ENCODE peak calls at places on chromosomes 3 and 15, in seven cellular contexts. One of them, this sample, is unnamed.

GRCh38 chr15:34434627-34435305 is 2.8 kb downstream of the GOLGA8A start:
- DNase-seq in A549: no peak
- DNase-seq in uterus: no peak
- DNase-seq in heart left ventricle: no peak
- DNase-seq in brain microvascular endothelial cell: no peak
- DNase-seq in OCI-LY7: no peak
- DNase-seq in Panc1: no peak
- DNase-seq in this sample: no peak

GRCh38 chr15:51085764-51086163 is 8.9 kb downstream of the TNFAIP8L3 start:
- DNase-seq in A549: no peak
- DNase-seq in uterus: no peak
- DNase-seq in heart left ventricle: no peak
- DNase-seq in brain microvascular endothelial cell: no peak
- DNase-seq in OCI-LY7: no peak
- DNase-seq in Panc1: no peak
- DNase-seq in this sample: no peak

GRCh38 chr3:8424281-8424680 is 77.3 kb upstream of the LMCD1 start:
- DNase-seq in A549: no peak
- DNase-seq in uterus: no peak
- DNase-seq in heart left ventricle: no peak
- DNase-seq in brain microvascular endothelial cell: no peak
- DNase-seq in OCI-LY7: no peak
- DNase-seq in Panc1: no peak
- DNase-seq in this sample: no peak

GRCh38 chr3:53113293-53114010 is 16.8 kb downstream of the RFT1 start:
- DNase-seq in A549: no peak
- DNase-seq in uterus: no peak
- DNase-seq in heart left ventricle: peak
- DNase-seq in brain microvascular endothelial cell: no peak
- DNase-seq in OCI-LY7: no peak
- DNase-seq in Panc1: no peak
- DNase-seq in this sample: no peak

GRCh38 chr3:16239082-16239770 is 25.5 kb downstream of the DPH3 start:
- DNase-seq in A549: no peak
- DNase-seq in uterus: no peak
- DNase-seq in heart left ventricle: no peak
- DNase-seq in brain microvascular endothelial cell: no peak
- DNase-seq in OCI-LY7: no peak
- DNase-seq in Panc1: no peak
- DNase-seq in this sample: no peak

GRCh38 chr15:34584321-34584668 is 844 bp upstream of the GOLGA8B start:
- DNase-seq in A549: no peak
- DNase-seq in uterus: no peak
- DNase-seq in heart left ventricle: no peak
- DNase-seq in brain microvascular endothelial cell: no peak
- DNase-seq in OCI-LY7: peak
- DNase-seq in Panc1: no peak
- DNase-seq in this sample: no peak

GRCh38 chr3:65576942-65577341 is 461.8 kb downstream of the MAGI1 start:
- DNase-seq in A549: no peak
- DNase-seq in uterus: no peak
- DNase-seq in heart left ventricle: no peak
- DNase-seq in brain microvascular endothelial cell: no peak
- DNase-seq in OCI-LY7: no peak
- DNase-seq in Panc1: no peak
- DNase-seq in this sample: peak

GRCh38 chr3:21398461-21398860 is 352.5 kb downstream of the ZNF385D start:
- DNase-seq in A549: no peak
- DNase-seq in uterus: no peak
- DNase-seq in heart left ventricle: no peak
- DNase-seq in brain microvascular endothelial cell: no peak
- DNase-seq in OCI-LY7: no peak
- DNase-seq in Panc1: no peak
- DNase-seq in this sample: no peak

GRCh38 chr3:13222891-13223573 is 149.8 kb upstream of the IQSEC1 start:
- DNase-seq in A549: no peak
- DNase-seq in uterus: no peak
- DNase-seq in heart left ventricle: no peak
- DNase-seq in brain microvascular endothelial cell: no peak
- DNase-seq in OCI-LY7: no peak
- DNase-seq in Panc1: no peak
- DNase-seq in this sample: no peak

GRCh38 chr3:133944181-133944580 is 48.5 kb upstream of the RAB6B start:
- DNase-seq in A549: peak
- DNase-seq in uterus: peak
- DNase-seq in heart left ventricle: no peak
- DNase-seq in brain microvascular endothelial cell: no peak
- DNase-seq in OCI-LY7: no peak
- DNase-seq in Panc1: peak
- DNase-seq in this sample: no peak

GRCh38 chr3:39718674-39719595 is 90.5 kb upstream of the MYRIP start:
- DNase-seq in A549: no peak
- DNase-seq in uterus: no peak
- DNase-seq in heart left ventricle: no peak
- DNase-seq in brain microvascular endothelial cell: no peak
- DNase-seq in OCI-LY7: no peak
- DNase-seq in Panc1: no peak
- DNase-seq in this sample: no peak

GRCh38 chr3:125644036-125645025 is 49.0 kb upstream of the OSBPL11 start:
- DNase-seq in A549: no peak
- DNase-seq in uterus: no peak
- DNase-seq in heart left ventricle: no peak
- DNase-seq in brain microvascular endothelial cell: no peak
- DNase-seq in OCI-LY7: no peak
- DNase-seq in Panc1: no peak
- DNase-seq in this sample: no peak

GRCh38 chr15:96703087-96703486 is 372.6 kb downstream of the NR2F2 start:
- DNase-seq in A549: no peak
- DNase-seq in uterus: no peak
- DNase-seq in heart left ventricle: no peak
- DNase-seq in brain microvascular endothelial cell: no peak
- DNase-seq in OCI-LY7: no peak
- DNase-seq in Panc1: no peak
- DNase-seq in this sample: no peak

GRCh38 chr3:133393204-133393603 is 6.7 kb upstream of the BFSP2 start:
- DNase-seq in A549: no peak
- DNase-seq in uterus: no peak
- DNase-seq in heart left ventricle: no peak
- DNase-seq in brain microvascular endothelial cell: no peak
- DNase-seq in OCI-LY7: no peak
- DNase-seq in Panc1: no peak
- DNase-seq in this sample: no peak

GRCh38 chr3:4985330-4986174 is 6.3 kb downstream of the BHLHE40 start:
- DNase-seq in A549: peak
- DNase-seq in uterus: peak
- DNase-seq in heart left ventricle: peak
- DNase-seq in brain microvascular endothelial cell: peak
- DNase-seq in OCI-LY7: no peak
- DNase-seq in Panc1: no peak
- DNase-seq in this sample: no peak

GRCh38 chr3:24336101-24336500 is 158.5 kb downstream of the THRB start:
- DNase-seq in A549: no peak
- DNase-seq in uterus: no peak
- DNase-seq in heart left ventricle: no peak
- DNase-seq in brain microvascular endothelial cell: no peak
- DNase-seq in OCI-LY7: no peak
- DNase-seq in Panc1: no peak
- DNase-seq in this sample: no peak

GRCh38 chr15:55549305-55549704 is 38.8 kb downstream of the PYGO1 start:
- DNase-seq in A549: no peak
- DNase-seq in uterus: no peak
- DNase-seq in heart left ventricle: no peak
- DNase-seq in brain microvascular endothelial cell: no peak
- DNase-seq in OCI-LY7: no peak
- DNase-seq in Panc1: no peak
- DNase-seq in this sample: no peak

GRCh38 chr15:68559342-68560310 is 19.2 kb upstream of the CORO2B start:
- DNase-seq in A549: peak
- DNase-seq in uterus: peak
- DNase-seq in heart left ventricle: peak
- DNase-seq in brain microvascular endothelial cell: peak
- DNase-seq in OCI-LY7: peak
- DNase-seq in Panc1: peak
- DNase-seq in this sample: peak

GRCh38 chr3:14237431-14237830 is 58.8 kb downstream of the LSM3 start:
- DNase-seq in A549: no peak
- DNase-seq in uterus: no peak
- DNase-seq in heart left ventricle: peak
- DNase-seq in brain microvascular endothelial cell: no peak
- DNase-seq in OCI-LY7: no peak
- DNase-seq in Panc1: no peak
- DNase-seq in this sample: no peak
- H3K27ac ChIP-seq in A549: no peak
- H3K27ac ChIP-seq in uterus: no peak
- H3K27ac ChIP-seq in heart left ventricle: no peak
- H3K27ac ChIP-seq in brain microvascular endothelial cell: no peak
- H3K27ac ChIP-seq in OCI-LY7: no peak
- H3K27ac ChIP-seq in Panc1: no peak
- H3K27ac ChIP-seq in this sample: no peak

DNA sequence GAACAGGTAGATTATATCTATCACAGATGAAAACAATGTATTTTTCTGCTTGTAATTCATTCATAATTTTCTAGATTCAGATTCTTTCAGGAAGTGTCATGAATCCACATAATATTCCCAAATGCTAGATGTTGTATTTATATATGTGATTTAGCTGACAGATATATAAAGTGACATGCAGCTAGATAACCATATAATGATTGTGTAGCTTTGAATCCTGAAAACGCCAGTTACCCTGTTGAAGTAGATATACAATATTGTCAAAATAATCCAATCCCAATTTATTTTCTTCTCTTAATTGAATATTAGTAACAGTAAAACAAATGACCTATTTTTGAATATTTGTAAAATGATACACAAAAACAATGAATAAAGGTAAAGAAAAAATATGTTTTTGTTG is 738.4 kb downstream of the CADM2 start:
- DNase-seq in A549: no peak
- DNase-seq in uterus: no peak
- DNase-seq in heart left ventricle: no peak
- DNase-seq in brain microvascular endothelial cell: no peak
- DNase-seq in OCI-LY7: no peak
- DNase-seq in Panc1: no peak
- DNase-seq in this sample: no peak
- TF ChIP-seq CTCF in A549: no peak
- TF ChIP-seq CTCF in uterus: no peak
- TF ChIP-seq CTCF in heart left ventricle: no peak
- TF ChIP-seq CTCF in brain microvascular endothelial cell: no peak
- TF ChIP-seq CTCF in OCI-LY7: no peak
- TF ChIP-seq CTCF in Panc1: no peak
- TF ChIP-seq CTCF in this sample: no peak

DNA sequence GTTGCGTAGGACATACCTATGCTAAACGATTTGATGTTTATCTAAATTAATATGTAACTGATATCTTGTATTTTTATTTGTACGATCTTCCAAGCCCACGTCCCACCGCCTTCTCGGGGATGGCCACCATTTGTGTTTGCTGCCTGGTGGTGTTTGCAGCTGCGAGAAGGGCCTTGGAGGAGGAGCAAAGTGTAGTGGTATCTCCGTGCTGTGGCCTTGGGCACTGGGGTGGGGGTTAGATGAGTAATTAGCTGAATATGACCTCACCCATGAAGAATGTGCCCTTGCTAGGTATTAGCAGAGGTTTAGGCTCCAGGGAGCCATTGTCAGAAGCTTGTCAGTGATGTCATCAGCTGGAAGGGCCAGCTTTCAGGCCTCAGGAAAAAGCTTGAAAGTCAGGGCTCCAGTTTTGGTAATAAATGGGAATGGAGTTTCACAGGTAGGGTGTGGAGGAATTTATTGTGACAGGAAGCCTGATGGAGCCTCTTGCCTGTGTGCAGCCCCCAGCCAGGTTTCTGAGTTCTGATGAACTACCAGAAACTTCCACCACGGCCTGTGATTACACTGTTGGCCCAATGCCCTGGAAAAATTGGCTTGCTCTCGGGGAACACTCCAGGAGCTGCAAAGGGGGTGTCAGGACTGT is 41.0 kb downstream of the FLNB start:
- DNase-seq in A549: peak
- DNase-seq in uterus: peak
- DNase-seq in heart left ventricle: peak
- DNase-seq in brain microvascular endothelial cell: peak
- DNase-seq in OCI-LY7: no peak
- DNase-seq in Panc1: peak
- DNase-seq in this sample: no peak
- H3K4me3 ChIP-seq in A549: peak
- H3K4me3 ChIP-seq in uterus: no peak
- H3K4me3 ChIP-seq in heart left ventricle: no peak
- H3K4me3 ChIP-seq in brain microvascular endothelial cell: no peak
- H3K4me3 ChIP-seq in OCI-LY7: no peak
- H3K4me3 ChIP-seq in Panc1: no peak
- H3K4me3 ChIP-seq in this sample: no peak

GRCh38 chr3:197508924-197509775 is 46.6 kb downstream of the BDH1 start:
- DNase-seq in A549: no peak
- DNase-seq in uterus: no peak
- DNase-seq in heart left ventricle: no peak
- DNase-seq in brain microvascular endothelial cell: no peak
- DNase-seq in OCI-LY7: no peak
- DNase-seq in Panc1: no peak
- DNase-seq in this sample: no peak

GRCh38 chr3:197512691-197513571 is 42.8 kb downstream of the BDH1 start:
- DNase-seq in A549: no peak
- DNase-seq in uterus: no peak
- DNase-seq in heart left ventricle: no peak
- DNase-seq in brain microvascular endothelial cell: no peak
- DNase-seq in OCI-LY7: no peak
- DNase-seq in Panc1: no peak
- DNase-seq in this sample: no peak

GRCh38 chr3:197510642-197511018 is 45.1 kb downstream of the BDH1 start:
- DNase-seq in A549: no peak
- DNase-seq in uterus: no peak
- DNase-seq in heart left ventricle: no peak
- DNase-seq in brain microvascular endothelial cell: no peak
- DNase-seq in OCI-LY7: no peak
- DNase-seq in Panc1: no peak
- DNase-seq in this sample: no peak

GRCh38 chr3:197511853-197512635 is 43.7 kb downstream of the BDH1 start:
- DNase-seq in A549: no peak
- DNase-seq in uterus: no peak
- DNase-seq in heart left ventricle: no peak
- DNase-seq in brain microvascular endothelial cell: no peak
- DNase-seq in OCI-LY7: no peak
- DNase-seq in Panc1: no peak
- DNase-seq in this sample: no peak

DNA sequence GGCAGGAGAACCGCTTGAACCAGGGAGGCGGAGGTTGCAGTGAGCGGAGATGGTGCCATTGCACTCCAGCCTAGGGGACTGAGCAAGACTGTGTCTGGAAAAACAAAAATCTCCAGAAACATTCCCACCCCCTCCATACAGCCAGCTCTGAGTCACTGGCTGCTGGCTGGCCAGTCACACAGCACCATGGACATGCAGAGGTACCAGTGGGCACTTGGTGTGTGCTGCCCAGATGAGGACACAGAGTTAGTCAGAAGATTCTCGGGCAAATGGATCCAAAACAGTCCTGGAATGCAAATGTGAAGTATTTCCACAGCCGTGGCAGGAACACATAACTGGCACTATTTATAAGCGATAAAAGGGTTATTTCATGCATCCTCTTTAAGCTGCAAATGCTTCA is 44.6 kb downstream of the BDH1 start:
- DNase-seq in A549: no peak
- DNase-seq in uterus: no peak
- DNase-seq in heart left ventricle: no peak
- DNase-seq in brain microvascular endothelial cell: peak
- DNase-seq in OCI-LY7: no peak
- DNase-seq in Panc1: no peak
- DNase-seq in this sample: no peak
- H3K27ac ChIP-seq in A549: peak
- H3K27ac ChIP-seq in uterus: no peak
- H3K27ac ChIP-seq in heart left ventricle: no peak
- H3K27ac ChIP-seq in brain microvascular endothelial cell: no peak
- H3K27ac ChIP-seq in OCI-LY7: no peak
- H3K27ac ChIP-seq in Panc1: no peak
- H3K27ac ChIP-seq in this sample: no peak

GRCh38 chr3:100776736-100777135 is 67.4 kb downstream of the TFG start:
- DNase-seq in A549: no peak
- DNase-seq in uterus: no peak
- DNase-seq in heart left ventricle: no peak
- DNase-seq in brain microvascular endothelial cell: no peak
- DNase-seq in OCI-LY7: no peak
- DNase-seq in Panc1: no peak
- DNase-seq in this sample: no peak
- TF ChIP-seq CTCF in A549: no peak
- TF ChIP-seq CTCF in uterus: no peak
- TF ChIP-seq CTCF in heart left ventricle: no peak
- TF ChIP-seq CTCF in brain microvascular endothelial cell: peak
- TF ChIP-seq CTCF in OCI-LY7: peak
- TF ChIP-seq CTCF in Panc1: no peak
- TF ChIP-seq CTCF in this sample: no peak